ENCODE peak calls at places on chromosomes 3 and 15, in eight cellular contexts. G is mucosa of descending colon; J is CD8-positive, alpha-beta T cell; S is left ventricle myocardium inferior; A is upper lobe of right lung; N is body of pancreas; R is BE2C; O is IMR-90. Q is an unnamed sample. For H3K36me3, the result is how much of the 10 kb centered on the place peaks cover.

GRCh38 chr15:95737051-95737450 is 593.4 kb upstream of the NR2F2 start:
- DNase-seq in G (no peak), J (no peak), S (no peak), A (no peak), N (no peak), R (no peak), O (no peak), Q (no peak)

GRCh38 chr3:159781867-159782266 is 206.8 kb upstream of the IL12A start:
- DNase-seq in G (peak), J (no peak), S (no peak), A (no peak), N (no peak), R (no peak), O (no peak), Q (no peak)

GRCh38 chr15:92821491-92822116 is 78.5 kb upstream of the CHD2 start:
- DNase-seq in G (no peak), J (no peak), S (no peak), A (no peak), N (no peak), R (no peak), O (peak), Q (no peak)

GRCh38 chr3:65687741-65688140 is 351.0 kb downstream of the MAGI1 start:
- DNase-seq in G (no peak), J (no peak), S (no peak), A (no peak), N (no peak), R (no peak), O (no peak), Q (no peak)

GRCh38 chr3:129277829-129278271 is 820 bp upstream of the HMCES start:
- DNase-seq in G (peak), J (no peak), S (no peak), A (no peak), N (no peak), R (peak), O (peak), Q (no peak)

GRCh38 chr3:8499181-8499611 is 2.4 kb upstream of the LMCD1 start:
- DNase-seq in G (no peak), J (no peak), S (no peak), A (no peak), N (peak), R (no peak), O (no peak), Q (no peak)

GRCh38 chr15:60649845-60650548 is 171.1 kb upstream of the ICE2 start:
- DNase-seq in G (no peak), J (peak), S (no peak), A (no peak), N (no peak), R (no peak), O (peak), Q (no peak)

GRCh38 chr15:78540955-78541743 is 905 bp downstream of the PSMA4 start:
- DNase-seq in G (peak), J (no peak), S (no peak), A (no peak), N (no peak), R (no peak), O (peak), Q (peak)

GRCh38 chr15:78301813-78302212 is 2.4 kb upstream of the SKIC8 start:
- DNase-seq in G (no peak), J (no peak), S (no peak), A (no peak), N (no peak), R (no peak), O (no peak), Q (no peak)

GRCh38 chr3:194395767-194396527 is 3.1 kb downstream of the GP5 start:
- DNase-seq in G (peak), J (peak), S (peak), A (peak), N (no peak), R (no peak), O (peak), Q (peak)

GRCh38 chr15:60782316-60782715 is 303.4 kb upstream of the ICE2 start:
- DNase-seq in G (no peak), J (no peak), S (no peak), A (no peak), N (no peak), R (no peak), O (no peak), Q (no peak)

GRCh38 chr3:27467545-27467944 is 16.6 kb downstream of the SLC4A7 start:
- DNase-seq in G (no peak), J (no peak), S (no peak), A (no peak), N (no peak), R (no peak), O (peak), Q (peak)

GRCh38 chr3:99439892-99440291 is 198.5 kb upstream of the COL8A1 start:
- DNase-seq in G (no peak), J (no peak), S (no peak), A (no peak), N (no peak), R (no peak), O (no peak), Q (no peak)

GRCh38 chr15:75597667-75598341 is 18.7 kb upstream of the PTPN9 start:
- DNase-seq in G (peak), J (no peak), S (no peak), A (no peak), N (peak), R (no peak), O (no peak), Q (no peak)

GRCh38 chr3:43872901-43873300 is 182.2 kb downstream of the ABHD5 start:
- DNase-seq in G (no peak), J (no peak), S (no peak), A (no peak), N (no peak), R (no peak), O (peak), Q (no peak)

GRCh38 chr3:37816271-37816670 is 45.4 kb upstream of the CTDSPL start:
- DNase-seq in G (no peak), J (no peak), S (no peak), A (no peak), N (no peak), R (no peak), O (peak), Q (no peak)

GRCh38 chr3:37819591-37819990 is 42.1 kb upstream of the CTDSPL start:
- DNase-seq in G (no peak), J (no peak), S (no peak), A (no peak), N (no peak), R (peak), O (no peak), Q (no peak)

GRCh38 chr3:37823189-37823588 is 38.5 kb upstream of the CTDSPL start:
- DNase-seq in G (no peak), J (no peak), S (no peak), A (no peak), N (no peak), R (no peak), O (peak), Q (no peak)

GRCh38 chr3:37824090-37824953 is 37.4 kb upstream of the CTDSPL start:
- DNase-seq in G (no peak), J (no peak), S (no peak), A (no peak), N (no peak), R (no peak), O (no peak), Q (no peak)

GRCh38 chr3:37820213-37820612 is 41.5 kb upstream of the CTDSPL start:
- DNase-seq in G (no peak), J (no peak), S (no peak), A (no peak), N (no peak), R (no peak), O (no peak), Q (no peak)
- H3K36me3 ChIP-seq in G (under half), J (under half), S (under half), A (under half), N (under half), R (under half), O (under half), Q (under half)

GRCh38 chr3:122618614-122619013 is 41.2 kb downstream of the PARP15 start:
- DNase-seq in G (no peak), J (no peak), S (no peak), A (no peak), N (no peak), R (no peak), O (no peak), Q (no peak)
- H3K36me3 ChIP-seq in G (under half), J (under half), S (under half), A (under half), N (under half), R (under half), O (under half), Q (under half)

GRCh38 chr3:122691195-122691594 is 10.6 kb downstream of the PARP14 start:
- DNase-seq in G (no peak), J (no peak), S (no peak), A (no peak), N (peak), R (no peak), O (peak), Q (no peak)

GRCh38 chr3:122688996-122689395 is 8.4 kb downstream of the PARP14 start:
- DNase-seq in G (no peak), J (no peak), S (no peak), A (no peak), N (no peak), R (no peak), O (no peak), Q (no peak)

GRCh38 chr3:122690096-122690495 is 9.5 kb downstream of the PARP14 start:
- DNase-seq in G (no peak), J (no peak), S (no peak), A (no peak), N (no peak), R (no peak), O (no peak), Q (no peak)

GRCh38 chr3:122687298-122687697 is 6.7 kb downstream of the PARP14 start:
- DNase-seq in G (no peak), J (no peak), S (no peak), A (no peak), N (no peak), R (no peak), O (no peak), Q (no peak)

DNA sequence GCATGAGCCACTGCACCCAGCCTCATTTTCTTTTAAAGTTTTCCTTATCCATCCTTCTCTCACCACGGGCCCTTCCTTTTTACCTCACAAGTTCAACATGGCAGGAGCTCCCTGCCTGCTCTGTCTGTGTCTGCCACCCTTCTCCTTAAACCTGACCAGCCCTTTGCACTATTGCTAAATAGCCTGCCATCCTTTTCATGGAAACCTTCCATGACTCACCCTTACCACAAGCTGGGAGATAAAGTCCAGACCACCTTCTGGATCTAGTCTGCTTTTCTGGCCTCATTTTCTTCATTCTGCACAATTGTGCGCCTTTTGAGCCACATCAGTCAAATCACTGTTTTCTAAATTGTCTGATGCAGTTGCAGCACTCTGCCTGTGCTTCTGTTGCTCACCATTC is 8.9 kb downstream of the PARP14 start:
- DNase-seq in G (no peak), J (no peak), S (no peak), A (no peak), N (no peak), R (no peak), O (peak), Q (no peak)
- H3K36me3 ChIP-seq in G (under half), J (under half), S (under half), A (under half), N (under half), R (under half), O (under half), Q (under half)

GRCh38 chr15:25053000-25053815 is 98.4 kb downstream of the SNRPN start:
- DNase-seq in G (no peak), J (no peak), S (no peak), A (peak), N (no peak), R (no peak), O (no peak), Q (no peak)

GRCh38 chr15:25052191-25052999 is 97.6 kb downstream of the SNRPN start:
- DNase-seq in G (no peak), J (no peak), S (no peak), A (peak), N (no peak), R (no peak), O (no peak), Q (no peak)

GRCh38 chr15:25054329-25054728 is 99.5 kb downstream of the SNRPN start:
- DNase-seq in G (no peak), J (no peak), S (no peak), A (no peak), N (no peak), R (no peak), O (no peak), Q (no peak)

GRCh38 chr15:25054943-25055342 is 100.2 kb downstream of the SNRPN start:
- DNase-seq in G (no peak), J (no peak), S (no peak), A (peak), N (no peak), R (no peak), O (no peak), Q (no peak)

GRCh38 chr15:25051399-25052154 is 96.8 kb downstream of the SNRPN start:
- DNase-seq in G (no peak), J (no peak), S (no peak), A (peak), N (no peak), R (no peak), O (no peak), Q (no peak)
- H3K36me3 ChIP-seq in G (under half), J (under half), S (half or more), A (under half), N (under half), R (half or more), O (half or more), Q (under half)

DNA sequence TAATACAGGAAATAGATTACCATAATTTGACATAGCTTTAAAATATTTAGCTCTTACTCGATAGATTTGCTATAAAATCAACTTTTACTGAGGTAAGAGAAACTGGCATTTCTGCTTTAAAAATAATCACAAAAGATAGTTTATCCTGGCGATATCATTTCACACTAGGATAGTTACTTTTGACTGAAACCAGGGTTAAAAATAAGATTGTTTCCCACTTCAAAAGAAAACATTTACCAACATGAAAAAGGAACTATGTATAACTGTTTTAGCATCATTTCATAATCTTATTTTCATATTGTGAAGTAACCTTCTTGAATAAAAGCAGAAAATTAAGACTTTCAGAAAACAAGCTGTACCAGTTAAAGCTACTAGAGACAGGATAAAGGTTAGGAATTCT is 15.3 kb downstream of the PSMD6 start:
- DNase-seq in G (no peak), J (no peak), S (no peak), A (no peak), N (no peak), R (no peak), O (no peak), Q (no peak)
- H3K36me3 ChIP-seq in G (under half), J (half or more), S (half or more), A (half or more), N (under half), R (half or more), O (under half), Q (half or more)

GRCh38 chr15:58627046-58627445 is 122.5 kb downstream of the ADAM10 start:
- DNase-seq in G (no peak), J (no peak), S (no peak), A (no peak), N (no peak), R (no peak), O (no peak), Q (no peak)
- H3K36me3 ChIP-seq in G (under half), J (under half), S (under half), A (under half), N (under half), R (under half), O (under half), Q (under half)